ENCODE peak calls at places on chromosome 13, in five cellular contexts. One of them, this sample, is unnamed.

GRCh38 chr13:45473627-45474026 is 8.9 kb downstream of the COG3 start:
- ATAC-seq in K562: peak
- ATAC-seq in GM12878: peak
- ATAC-seq in HepG2: peak
- ATAC-seq in upper lobe of left lung: no peak
- ATAC-seq in this sample: no peak

GRCh38 chr13:112721198-112722104 is 31.6 kb downstream of the ATP11A start:
- ATAC-seq in HepG2: peak
- ATAC-seq in K562: peak
- ATAC-seq in upper lobe of left lung: no peak
- ATAC-seq in GM12878: no peak
- ATAC-seq in this sample: no peak

GRCh38 chr13:93959796-93960533 is 519.5 kb downstream of the DCT start:
- ATAC-seq in HepG2: no peak
- ATAC-seq in K562: no peak
- ATAC-seq in upper lobe of left lung: no peak
- ATAC-seq in GM12878: no peak
- ATAC-seq in this sample: no peak

GRCh38 chr13:28837111-28837510 is 17.0 kb downstream of the MTUS2 start:
- ATAC-seq in GM12878: no peak
- ATAC-seq in HepG2: no peak
- ATAC-seq in upper lobe of left lung: no peak
- ATAC-seq in K562: no peak
- ATAC-seq in this sample: no peak

GRCh38 chr13:74409551-74409950 is 275.3 kb upstream of the KLF12 start:
- ATAC-seq in GM12878: no peak
- ATAC-seq in HepG2: no peak
- ATAC-seq in K562: no peak
- ATAC-seq in upper lobe of left lung: no peak
- ATAC-seq in this sample: no peak

GRCh38 chr13:79287994-79288795 is 117.9 kb downstream of the RBM26 start:
- ATAC-seq in GM12878: no peak
- ATAC-seq in upper lobe of left lung: no peak
- ATAC-seq in K562: no peak
- ATAC-seq in HepG2: no peak
- ATAC-seq in this sample: no peak

GRCh38 chr13:24692541-24692940 is 12.3 kb downstream of the ATP12A start:
- ATAC-seq in K562: no peak
- ATAC-seq in upper lobe of left lung: peak
- ATAC-seq in HepG2: no peak
- ATAC-seq in GM12878: no peak
- ATAC-seq in this sample: peak

GRCh38 chr13:74230984-74231443 is 96.8 kb upstream of the KLF12 start:
- ATAC-seq in K562: no peak
- ATAC-seq in GM12878: no peak
- ATAC-seq in HepG2: no peak
- ATAC-seq in upper lobe of left lung: no peak
- ATAC-seq in this sample: no peak

GRCh38 chr13:44884076-44884729 is 105.1 kb downstream of the NUFIP1 start:
- ATAC-seq in K562: no peak
- ATAC-seq in upper lobe of left lung: no peak
- ATAC-seq in HepG2: peak
- ATAC-seq in GM12878: no peak
- ATAC-seq in this sample: no peak

GRCh38 chr13:20043207-20043925 is 84.8 kb downstream of the ZMYM2 start:
- ATAC-seq in HepG2: peak
- ATAC-seq in GM12878: no peak
- ATAC-seq in K562: no peak
- ATAC-seq in upper lobe of left lung: no peak
- ATAC-seq in this sample: no peak

GRCh38 chr13:45206340-45206739 is 5.5 kb upstream of the KCTD4 start:
- ATAC-seq in upper lobe of left lung: peak
- ATAC-seq in GM12878: peak
- ATAC-seq in HepG2: no peak
- ATAC-seq in K562: no peak
- ATAC-seq in this sample: peak

GRCh38 chr13:32261567-32261966 is 53.6 kb downstream of the ZAR1L start:
- ATAC-seq in HepG2: peak
- ATAC-seq in K562: peak
- ATAC-seq in GM12878: no peak
- ATAC-seq in upper lobe of left lung: peak
- ATAC-seq in this sample: peak

GRCh38 chr13:45718063-45718462 is 15.9 kb downstream of the CBY2 start:
- ATAC-seq in upper lobe of left lung: peak
- ATAC-seq in GM12878: peak
- ATAC-seq in K562: peak
- ATAC-seq in HepG2: peak
- ATAC-seq in this sample: no peak

GRCh38 chr13:71089105-71089504 is 777.9 kb downstream of the DACH1 start:
- ATAC-seq in GM12878: no peak
- ATAC-seq in K562: no peak
- ATAC-seq in upper lobe of left lung: no peak
- ATAC-seq in HepG2: no peak
- ATAC-seq in this sample: no peak

GRCh38 chr13:73625562-73626339 is 508.5 kb downstream of the KLF12 start:
- ATAC-seq in upper lobe of left lung: no peak
- ATAC-seq in GM12878: no peak
- ATAC-seq in K562: no peak
- ATAC-seq in HepG2: no peak
- ATAC-seq in this sample: no peak

GRCh38 chr13:30654430-30654829 is 36.7 kb downstream of the USPL1 start:
- ATAC-seq in K562: peak
- ATAC-seq in HepG2: no peak
- ATAC-seq in upper lobe of left lung: no peak
- ATAC-seq in GM12878: peak
- ATAC-seq in this sample: no peak

GRCh38 chr13:19910336-19911072 is 47.1 kb upstream of the ZMYM5 start:
- ATAC-seq in HepG2: no peak
- ATAC-seq in K562: no peak
- ATAC-seq in GM12878: no peak
- ATAC-seq in upper lobe of left lung: no peak
- ATAC-seq in this sample: no peak

DNA sequence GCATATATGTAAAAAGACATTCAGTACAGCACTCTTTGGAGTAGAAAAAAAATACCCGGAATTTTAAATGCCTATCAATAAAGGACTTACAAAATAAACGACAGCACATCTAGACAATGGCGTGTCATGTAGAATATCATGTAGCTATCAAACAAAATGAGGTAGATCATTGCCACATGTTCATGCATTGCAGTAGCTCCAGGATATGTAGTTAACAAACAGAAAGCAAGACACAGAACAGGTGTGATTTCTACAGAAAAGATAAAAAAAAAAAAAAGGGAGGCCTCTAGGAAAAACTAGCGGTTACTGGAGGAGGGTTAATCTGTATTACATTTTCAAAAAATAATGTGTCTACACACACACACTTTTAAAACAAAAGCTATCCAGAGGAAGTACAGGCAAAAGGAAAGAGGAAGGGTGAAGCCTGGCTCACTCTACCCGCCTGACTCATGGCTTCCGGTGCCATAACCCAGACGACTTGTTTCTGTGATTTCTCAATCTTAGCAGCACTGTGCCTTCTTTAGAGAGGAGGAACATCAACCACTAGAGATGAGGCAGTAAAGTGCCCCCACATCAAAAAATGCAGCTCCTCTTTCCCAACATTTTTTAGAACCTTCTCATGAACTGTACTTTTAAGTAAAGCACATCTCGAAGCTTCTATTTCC is 6.9 kb downstream of the KCTD12 start:
- ATAC-seq in HepG2: no peak
- ATAC-seq in GM12878: peak
- ATAC-seq in upper lobe of left lung: peak
- ATAC-seq in K562: no peak
- ATAC-seq in this sample: peak
- TF ChIP-seq POLR2AphosphoS5 in HepG2: no peak
- TF ChIP-seq POLR2AphosphoS5 in GM12878: no peak
- TF ChIP-seq POLR2AphosphoS5 in upper lobe of left lung: peak
- TF ChIP-seq POLR2AphosphoS5 in K562: no peak
- TF ChIP-seq POLR2AphosphoS5 in this sample: peak

GRCh38 chr13:53507741-53508140 is 479.1 kb downstream of the OLFM4 start:
- ATAC-seq in upper lobe of left lung: no peak
- ATAC-seq in GM12878: no peak
- ATAC-seq in HepG2: no peak
- ATAC-seq in K562: no peak
- ATAC-seq in this sample: no peak
- TF ChIP-seq EP300 in upper lobe of left lung: no peak
- TF ChIP-seq EP300 in GM12878: no peak
- TF ChIP-seq EP300 in HepG2: no peak
- TF ChIP-seq EP300 in K562: no peak
- TF ChIP-seq EP300 in this sample: no peak

DNA sequence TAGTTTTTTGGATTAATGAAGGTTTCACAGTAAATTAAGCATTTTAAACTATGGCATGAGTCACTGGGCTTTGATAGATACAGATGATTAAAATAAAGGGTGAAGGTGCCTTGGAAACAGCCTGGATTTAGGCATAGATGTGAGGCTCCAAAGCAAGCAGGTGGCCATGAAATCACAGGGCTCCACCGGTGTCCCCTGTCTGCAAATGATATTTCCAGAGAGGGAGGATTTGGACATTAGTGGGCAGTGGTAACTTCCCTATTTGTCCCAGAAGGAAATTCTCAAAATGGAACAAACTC is 127.2 kb downstream of the COL4A1 start:
- ATAC-seq in HepG2: no peak
- ATAC-seq in K562: no peak
- ATAC-seq in GM12878: no peak
- ATAC-seq in upper lobe of left lung: no peak
- ATAC-seq in this sample: no peak
- TF ChIP-seq POLR2AphosphoS5 in HepG2: no peak
- TF ChIP-seq POLR2AphosphoS5 in K562: no peak
- TF ChIP-seq POLR2AphosphoS5 in GM12878: no peak
- TF ChIP-seq POLR2AphosphoS5 in upper lobe of left lung: no peak
- TF ChIP-seq POLR2AphosphoS5 in this sample: no peak

GRCh38 chr13:38667526-38668094 is 19.3 kb upstream of the FREM2 start:
- ATAC-seq in HepG2: no peak
- ATAC-seq in GM12878: no peak
- ATAC-seq in upper lobe of left lung: no peak
- ATAC-seq in K562: no peak
- ATAC-seq in this sample: no peak

GRCh38 chr13:38669234-38669964 is 17.5 kb upstream of the FREM2 start:
- ATAC-seq in K562: no peak
- ATAC-seq in upper lobe of left lung: no peak
- ATAC-seq in HepG2: no peak
- ATAC-seq in GM12878: no peak
- ATAC-seq in this sample: no peak

GRCh38 chr13:38662362-38662761 is 24.5 kb upstream of the FREM2 start:
- ATAC-seq in GM12878: no peak
- ATAC-seq in K562: no peak
- ATAC-seq in upper lobe of left lung: no peak
- ATAC-seq in HepG2: no peak
- ATAC-seq in this sample: no peak

GRCh38 chr13:38661276-38661675 is 25.6 kb upstream of the FREM2 start:
- ATAC-seq in upper lobe of left lung: no peak
- ATAC-seq in HepG2: no peak
- ATAC-seq in GM12878: no peak
- ATAC-seq in K562: no peak
- ATAC-seq in this sample: no peak

GRCh38 chr13:38664920-38665319 is 22.0 kb upstream of the FREM2 start:
- ATAC-seq in K562: no peak
- ATAC-seq in GM12878: no peak
- ATAC-seq in upper lobe of left lung: no peak
- ATAC-seq in HepG2: no peak
- ATAC-seq in this sample: no peak
- TF ChIP-seq EP300 in K562: no peak
- TF ChIP-seq EP300 in GM12878: no peak
- TF ChIP-seq EP300 in upper lobe of left lung: no peak
- TF ChIP-seq EP300 in HepG2: no peak
- TF ChIP-seq EP300 in this sample: no peak

GRCh38 chr13:51221674-51222509 is at the start of gene FAM124A:
- ATAC-seq in upper lobe of left lung: peak
- ATAC-seq in HepG2: peak
- ATAC-seq in K562: peak
- ATAC-seq in GM12878: peak
- ATAC-seq in this sample: peak

GRCh38 chr13:51222510-51223283 is 499 bp downstream of the FAM124A start:
- ATAC-seq in upper lobe of left lung: peak
- ATAC-seq in K562: no peak
- ATAC-seq in GM12878: peak
- ATAC-seq in HepG2: peak
- ATAC-seq in this sample: peak

GRCh38 chr13:51225034-51225433 is 2.8 kb downstream of the FAM124A start:
- ATAC-seq in K562: no peak
- ATAC-seq in HepG2: no peak
- ATAC-seq in upper lobe of left lung: no peak
- ATAC-seq in GM12878: no peak
- ATAC-seq in this sample: no peak

GRCh38 chr13:51221108-51221507 is 1.1 kb upstream of the FAM124A start:
- ATAC-seq in K562: no peak
- ATAC-seq in GM12878: no peak
- ATAC-seq in HepG2: no peak
- ATAC-seq in upper lobe of left lung: no peak
- ATAC-seq in this sample: no peak

DNA sequence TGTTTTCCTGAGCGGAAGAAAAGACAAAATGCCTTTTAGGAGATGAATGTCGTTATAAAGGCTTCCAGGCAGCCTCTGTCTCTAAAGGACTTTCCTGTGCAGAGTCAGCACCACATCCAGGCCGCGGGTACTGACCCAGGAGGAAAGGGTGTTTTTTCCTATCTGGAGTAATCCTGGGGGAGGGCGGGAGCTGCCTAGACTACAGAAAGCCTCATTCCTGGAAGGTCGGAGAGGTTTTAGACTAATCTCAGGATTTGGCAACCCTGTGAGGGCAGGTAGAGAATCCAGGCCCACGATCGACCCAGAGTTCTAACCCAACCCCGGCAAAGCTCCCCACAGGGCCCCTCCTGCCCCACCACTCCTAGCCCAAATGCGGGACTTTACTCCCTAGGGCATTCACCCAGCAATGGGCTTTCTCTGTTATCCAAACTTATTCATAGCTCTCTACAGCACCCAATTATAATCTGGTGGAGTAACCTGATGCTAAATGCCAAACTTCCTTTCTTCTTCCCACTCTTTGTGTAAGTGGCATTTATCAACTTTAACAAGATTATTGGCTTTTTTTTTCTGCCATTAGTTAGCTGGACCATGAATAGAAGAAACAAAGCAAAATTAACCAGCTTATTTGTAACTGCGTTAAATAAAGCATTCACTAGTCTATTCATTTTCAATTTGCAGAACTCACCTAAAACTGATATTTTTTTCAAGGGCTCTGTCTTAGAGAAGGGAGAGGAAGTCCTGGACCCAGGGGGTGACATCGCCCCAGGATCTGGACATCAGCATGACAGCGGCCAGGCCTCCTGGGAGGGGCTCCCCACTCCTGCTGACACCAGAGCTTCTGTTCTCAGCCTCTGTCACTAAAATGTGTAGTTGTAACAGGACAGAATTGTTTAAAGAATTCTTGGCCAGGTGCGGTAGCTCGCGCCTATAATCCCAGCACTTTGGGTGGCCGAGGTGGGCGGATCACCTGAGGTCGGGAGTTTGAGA is 1.4 kb downstream of the FAM124A start:
- ATAC-seq in K562: no peak
- ATAC-seq in upper lobe of left lung: no peak
- ATAC-seq in HepG2: no peak
- ATAC-seq in GM12878: no peak
- ATAC-seq in this sample: no peak
- TF ChIP-seq POLR2AphosphoS5 in K562: no peak
- TF ChIP-seq POLR2AphosphoS5 in upper lobe of left lung: no peak
- TF ChIP-seq POLR2AphosphoS5 in HepG2: no peak
- TF ChIP-seq POLR2AphosphoS5 in GM12878: no peak
- TF ChIP-seq POLR2AphosphoS5 in this sample: no peak

This sample was measured in gastroesophageal sphincter.